ENCODE peak calls at places on chromosomes 5 and 9, in eight cellular contexts. T is adipocyte; A is SJSA1; M is endothelial cell of umbilical vein; E is CD8-positive, alpha-beta T cell; I is effector memory CD4-positive, alpha-beta T cell; B is neural progenitor cell; X is A549. D is an unnamed sample. For H3K4me1 and H3K9me3, the result is how much of the 10 kb centered on the place peaks cover.

GRCh38 chr5:112923148-112923917 is 1.3 kb upstream of the REEP5 start:
- DNase-seq in M (no peak), E (peak), A (no peak), B (no peak), T (no peak), X (no peak), I (no peak), D (no peak)

GRCh38 chr5:160133071-160133917 is 14.0 kb upstream of the PWWP2A start:
- DNase-seq in M (peak), X (no peak), E (no peak), I (no peak), B (peak), T (peak), A (peak), D (peak)

GRCh38 chr9:133612051-133612450 is 2.9 kb upstream of the FAM163B start:
- DNase-seq in X (no peak), I (no peak), T (no peak), A (no peak), B (no peak), E (peak), M (no peak), D (no peak)

GRCh38 chr5:37834542-37835399 is 5.1 kb downstream of the GDNF start:
- DNase-seq in M (no peak), X (no peak), T (peak), A (no peak), E (no peak), I (no peak), B (peak), D (peak)

GRCh38 chr5:140806834-140807775 is at the start of gene PCDHA4:
- DNase-seq in E (no peak), T (no peak), B (peak), X (peak), I (no peak), A (peak), M (peak), D (no peak)

GRCh38 chr5:36300181-36300926 is 1.3 kb downstream of the RANBP3L start:
- DNase-seq in X (no peak), A (no peak), M (no peak), I (no peak), E (no peak), T (peak), B (no peak), D (no peak)

GRCh38 chr9:125393426-125393825 is 131.8 kb downstream of the GAPVD1 start:
- DNase-seq in T (no peak), A (no peak), B (no peak), X (no peak), I (no peak), M (no peak), E (no peak), D (no peak)

GRCh38 chr9:98970532-98971041 is 26.9 kb downstream of the COL15A1 start:
- DNase-seq in A (no peak), M (no peak), T (no peak), E (no peak), B (no peak), X (no peak), I (no peak), D (no peak)

GRCh38 chr5:157166494-157167218 is 592 bp upstream of the GARIN3 start:
- DNase-seq in B (no peak), A (no peak), X (no peak), T (no peak), I (no peak), E (no peak), M (no peak), D (no peak)

GRCh38 chr9:110213413-110214044 is 5.6 kb upstream of the C9orf152 start:
- DNase-seq in A (no peak), E (no peak), B (no peak), X (no peak), I (no peak), M (no peak), T (no peak), D (no peak)

GRCh38 chr9:110214090-110214489 is 6.1 kb upstream of the C9orf152 start:
- DNase-seq in A (no peak), E (no peak), X (no peak), T (no peak), B (no peak), M (no peak), I (no peak), D (no peak)

GRCh38 chr9:110217656-110218099 is 9.7 kb upstream of the C9orf152 start:
- DNase-seq in B (peak), T (peak), E (no peak), M (peak), A (peak), I (no peak), X (no peak), D (no peak)

GRCh38 chr9:110214956-110215355 is 7.0 kb upstream of the C9orf152 start:
- DNase-seq in X (no peak), E (no peak), B (no peak), A (no peak), T (no peak), M (no peak), I (no peak), D (no peak)

DNA sequence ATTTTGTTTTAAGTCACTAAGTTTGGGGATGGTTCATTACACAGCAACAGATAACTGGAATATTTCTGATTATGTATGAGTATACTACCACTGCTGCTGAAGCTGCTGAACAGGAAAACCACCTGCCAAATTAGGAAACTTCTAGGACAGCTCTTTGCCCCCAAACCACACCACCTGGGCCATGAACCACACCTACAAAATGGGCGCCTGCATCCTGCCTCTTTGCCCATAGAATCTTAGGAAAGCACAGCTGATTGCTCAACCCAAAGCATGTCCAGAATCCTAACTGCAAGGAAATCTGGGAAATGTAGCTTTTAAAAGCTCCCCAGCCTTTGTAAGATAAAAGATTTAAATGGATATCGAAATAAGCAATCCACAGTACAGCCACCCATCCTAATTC is 6.6 kb upstream of the C9orf152 start:
- DNase-seq in M (no peak), T (peak), I (no peak), A (no peak), E (no peak), X (no peak), B (no peak), D (no peak)
- H3K4me3 ChIP-seq in M (no peak), T (no peak), I (no peak), A (no peak), E (no peak), X (no peak), B (no peak), D (no peak)

DNA sequence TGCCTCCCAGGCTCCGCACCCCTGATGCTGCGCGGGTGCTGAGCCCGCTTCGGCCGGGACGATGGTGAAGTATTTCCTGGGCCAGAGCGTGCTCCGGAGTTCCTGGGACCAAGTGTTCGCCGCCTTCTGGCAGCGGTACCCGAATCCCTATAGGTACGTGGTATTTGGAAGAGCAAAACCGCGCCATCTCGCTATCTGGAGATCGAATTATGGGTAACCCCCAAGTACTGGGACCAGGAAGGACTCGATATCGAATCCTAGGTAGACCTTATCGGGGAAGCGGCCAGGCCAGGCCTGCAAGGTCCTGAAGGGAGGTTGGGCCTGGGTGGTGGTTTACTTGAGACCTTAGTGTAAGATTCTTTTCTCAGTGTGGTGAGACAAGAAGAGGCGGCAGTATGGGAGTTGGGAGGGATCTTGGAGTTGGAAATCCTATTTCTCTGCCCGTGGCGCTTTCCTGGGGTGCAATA is 359 bp downstream of the PRELID1 start:
- DNase-seq in A (peak), X (no peak), B (no peak), E (no peak), I (no peak), T (peak), M (peak), D (peak)
- H3K4me1 ChIP-seq in A (under half), X (under half), B (under half), E (half or more), I (under half), T (half or more), M (under half), D (under half)

DNA sequence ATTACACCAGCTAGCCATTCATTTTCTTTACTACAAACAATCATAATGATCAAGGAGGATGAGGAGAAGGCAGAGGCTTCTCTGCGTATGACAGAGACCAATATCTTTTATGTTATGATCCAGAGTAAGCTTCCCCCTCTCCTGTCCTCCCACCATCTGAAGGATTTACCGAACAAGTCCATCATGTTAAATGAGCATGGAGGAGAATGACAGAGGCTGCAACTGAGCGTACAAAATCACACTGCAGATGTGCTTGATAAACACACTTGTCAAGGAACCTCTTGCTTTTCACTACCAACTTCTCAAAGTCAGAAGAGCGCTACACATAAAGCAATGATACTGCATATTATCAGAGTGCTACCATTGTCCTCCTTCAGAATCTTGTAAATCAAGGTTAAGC is 673.6 kb upstream of the DMAC1 start:
- DNase-seq in E (no peak), X (no peak), M (no peak), I (no peak), B (no peak), T (no peak), A (no peak), D (no peak)
- H3K9me3 ChIP-seq in E (under half), X (under half), M (under half), I (under half), B (under half), T (under half), A (under half), D (under half)

DNA sequence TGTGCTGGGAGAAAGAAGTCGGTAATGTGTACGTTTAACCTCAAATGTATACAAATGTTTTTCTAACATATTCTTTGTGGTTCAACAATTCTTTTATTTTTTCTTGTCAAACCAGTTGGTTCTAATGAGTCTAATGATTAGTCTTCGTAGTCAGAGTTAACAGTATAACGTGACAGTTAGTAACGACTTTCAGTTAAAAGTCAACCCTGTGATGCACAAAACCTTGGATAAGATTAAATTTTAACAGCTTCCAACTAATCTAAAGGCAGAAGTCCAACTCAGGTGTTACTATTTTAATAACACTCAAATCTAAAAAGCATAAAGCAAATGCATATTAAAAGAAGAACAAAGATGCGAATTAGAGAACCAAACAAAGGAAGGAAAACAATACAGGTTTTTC is 47.0 kb downstream of the SEMA6A start:
- DNase-seq in X (no peak), B (no peak), M (no peak), I (no peak), E (no peak), A (no peak), T (no peak), D (no peak)
- H3K4me3 ChIP-seq in X (no peak), B (no peak), M (no peak), I (no peak), E (no peak), A (no peak), T (no peak), D (no peak)

DNA sequence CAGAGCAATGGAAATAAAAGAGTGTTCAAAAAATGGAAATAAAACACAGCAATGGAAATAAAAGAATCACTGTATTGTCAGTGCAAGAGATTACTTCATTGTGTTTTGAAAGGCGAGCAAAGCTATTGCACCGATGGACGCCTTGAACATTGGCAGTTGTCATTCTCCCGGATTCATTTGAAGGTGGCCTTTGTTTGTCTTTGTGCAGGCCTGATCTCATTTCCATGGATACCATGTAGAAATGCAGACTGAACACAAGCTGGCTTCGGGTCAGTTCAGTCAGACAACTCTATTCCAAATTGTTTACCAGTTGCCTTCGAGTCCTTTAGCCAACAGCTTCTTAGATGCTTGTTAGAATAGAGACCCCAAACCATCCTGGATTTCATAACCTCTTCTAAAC is 8.3 kb downstream of the ITGA2 start:
- DNase-seq in E (no peak), M (peak), B (peak), T (no peak), X (peak), I (no peak), A (no peak), D (no peak)
- H3K4me1 ChIP-seq in E (under half), M (under half), B (under half), T (under half), X (under half), I (under half), A (under half), D (under half)

GRCh38 chr9:1429328-1429727 is 379.2 kb downstream of the DMRT2 start:
- DNase-seq in I (no peak), T (no peak), X (peak), E (no peak), B (no peak), A (no peak), M (no peak), D (no peak)

GRCh38 chr9:1434082-1434481 is 383.9 kb downstream of the DMRT2 start:
- DNase-seq in E (no peak), I (no peak), A (no peak), T (no peak), X (peak), B (no peak), M (no peak), D (no peak)
- H3K9me3 ChIP-seq in E (under half), I (under half), A (under half), T (under half), X (under half), B (under half), M (under half), D (under half)

GRCh38 chr9:129489838-129490582 is 130.9 kb downstream of the C9orf50 start:
- DNase-seq in B (no peak), X (no peak), T (peak), A (no peak), M (no peak), E (peak), I (peak), D (peak)
- H3K4me3 ChIP-seq in B (no peak), X (peak), T (peak), A (peak), M (no peak), E (no peak), I (peak), D (peak)